ENCODE peak calls at places on chromosome 7, in four cellular contexts. W is mucosa of descending colon, I is nucleus accumbens, B is A549. T is an unnamed sample.

GRCh38 chr7:4177001-4177400 is 505.1 kb upstream of the FOXK1 start:
- DNase-seq in W (no peak), I (no peak), B (no peak), T (no peak)

GRCh38 chr7:64541438-64542359 is 21.2 kb downstream of the ZNF680 start:
- DNase-seq in W (no peak), I (no peak), B (no peak), T (no peak)

GRCh38 chr7:22435720-22436119 is 64.3 kb downstream of the STEAP1B start:
- DNase-seq in W (no peak), I (no peak), B (no peak), T (no peak)

GRCh38 chr7:158923928-158924511 is 67.7 kb downstream of the DYNC2I1 start:
- DNase-seq in W (no peak), I (no peak), B (no peak), T (no peak)

GRCh38 chr7:151648429-151648828 is 128.7 kb upstream of the RHEB start:
- DNase-seq in W (no peak), I (no peak), B (no peak), T (no peak)

GRCh38 chr7:44654255-44654791 is 47.9 kb downstream of the OGDH start:
- DNase-seq in W (no peak), I (no peak), B (no peak), T (no peak)

GRCh38 chr7:55252386-55252785 is 112.8 kb upstream of the LANCL2 start:
- DNase-seq in W (no peak), I (no peak), B (no peak), T (no peak)

GRCh38 chr7:134458341-134458805 is 527 bp downstream of the AKR1B1 start:
- DNase-seq in W (peak; percentile 47), I (no peak), B (peak; percentile 87), T (peak; percentile 39)

GRCh38 chr7:70259497-70259896 is 661.2 kb downstream of the AUTS2 start:
- DNase-seq in W (no peak), I (no peak), B (no peak), T (no peak)

GRCh38 chr7:50537417-50537816 is 27.8 kb downstream of the DDC start:
- DNase-seq in W (no peak), I (no peak), B (no peak), T (no peak)

GRCh38 chr7:50633414-50633710 is 68.2 kb upstream of the DDC start:
- DNase-seq in W (no peak), I (no peak), B (no peak), T (no peak)